ENCODE peak calls at places on chromosomes 6 and 20, in eight cellular contexts. One of them, this sample, is unnamed.

GRCh38 chr6:123529843-123530242 is 106.9 kb downstream of the TRDN start:
- DNase-seq in GM23338: no peak
- DNase-seq in neural progenitor cell: no peak
- DNase-seq in body of pancreas: no peak
- DNase-seq in keratinocyte: no peak
- DNase-seq in AG04450: no peak
- DNase-seq in CD8-positive, alpha-beta T cell: no peak
- DNase-seq in fibroblast of lung: peak
- DNase-seq in this sample: peak

GRCh38 chr6:14738933-14739332 is 506.9 kb upstream of the JARID2 start:
- DNase-seq in GM23338: no peak
- DNase-seq in neural progenitor cell: no peak
- DNase-seq in body of pancreas: no peak
- DNase-seq in keratinocyte: no peak
- DNase-seq in AG04450: no peak
- DNase-seq in CD8-positive, alpha-beta T cell: no peak
- DNase-seq in fibroblast of lung: no peak
- DNase-seq in this sample: no peak

GRCh38 chr6:80331522-80331921 is 225.1 kb downstream of the BCKDHB start:
- DNase-seq in GM23338: no peak
- DNase-seq in neural progenitor cell: peak
- DNase-seq in body of pancreas: no peak
- DNase-seq in keratinocyte: no peak
- DNase-seq in AG04450: no peak
- DNase-seq in CD8-positive, alpha-beta T cell: no peak
- DNase-seq in fibroblast of lung: no peak
- DNase-seq in this sample: no peak

GRCh38 chr6:12309070-12309469 is 18.9 kb downstream of the EDN1 start:
- DNase-seq in GM23338: no peak
- DNase-seq in neural progenitor cell: no peak
- DNase-seq in body of pancreas: no peak
- DNase-seq in keratinocyte: no peak
- DNase-seq in AG04450: no peak
- DNase-seq in CD8-positive, alpha-beta T cell: no peak
- DNase-seq in fibroblast of lung: no peak
- DNase-seq in this sample: no peak

GRCh38 chr6:13538084-13538483 is 36.3 kb upstream of the SIRT5 start:
- DNase-seq in GM23338: peak
- DNase-seq in neural progenitor cell: no peak
- DNase-seq in body of pancreas: no peak
- DNase-seq in keratinocyte: no peak
- DNase-seq in AG04450: peak
- DNase-seq in CD8-positive, alpha-beta T cell: no peak
- DNase-seq in fibroblast of lung: peak
- DNase-seq in this sample: peak

GRCh38 chr6:52697903-52698302 is 27.0 kb downstream of the TMEM14A start:
- DNase-seq in GM23338: peak
- DNase-seq in neural progenitor cell: no peak
- DNase-seq in body of pancreas: no peak
- DNase-seq in keratinocyte: no peak
- DNase-seq in AG04450: no peak
- DNase-seq in CD8-positive, alpha-beta T cell: no peak
- DNase-seq in fibroblast of lung: no peak
- DNase-seq in this sample: peak

GRCh38 chr6:29792123-29793035 is 35.2 kb upstream of the HLA-G start:
- DNase-seq in GM23338: peak
- DNase-seq in neural progenitor cell: peak
- DNase-seq in body of pancreas: peak
- DNase-seq in keratinocyte: peak
- DNase-seq in AG04450: no peak
- DNase-seq in CD8-positive, alpha-beta T cell: peak
- DNase-seq in fibroblast of lung: no peak
- DNase-seq in this sample: peak

GRCh38 chr6:20312581-20312980 is 89.1 kb upstream of the E2F3 start:
- DNase-seq in GM23338: no peak
- DNase-seq in neural progenitor cell: no peak
- DNase-seq in body of pancreas: no peak
- DNase-seq in keratinocyte: no peak
- DNase-seq in AG04450: no peak
- DNase-seq in CD8-positive, alpha-beta T cell: no peak
- DNase-seq in fibroblast of lung: no peak
- DNase-seq in this sample: peak

GRCh38 chr20:41854765-41855164 is 236.6 kb upstream of the CHD6 start:
- DNase-seq in GM23338: no peak
- DNase-seq in neural progenitor cell: no peak
- DNase-seq in body of pancreas: no peak
- DNase-seq in keratinocyte: no peak
- DNase-seq in AG04450: no peak
- DNase-seq in CD8-positive, alpha-beta T cell: no peak
- DNase-seq in fibroblast of lung: peak
- DNase-seq in this sample: peak

GRCh38 chr6:26550250-26550993 is 12.3 kb downstream of the HMGN4 start:
- DNase-seq in GM23338: peak
- DNase-seq in neural progenitor cell: peak
- DNase-seq in body of pancreas: no peak
- DNase-seq in keratinocyte: no peak
- DNase-seq in AG04450: no peak
- DNase-seq in CD8-positive, alpha-beta T cell: no peak
- DNase-seq in fibroblast of lung: peak
- DNase-seq in this sample: peak

GRCh38 chr6:43578748-43579147 is 2.8 kb downstream of the POLH start:
- DNase-seq in GM23338: no peak
- DNase-seq in neural progenitor cell: no peak
- DNase-seq in body of pancreas: no peak
- DNase-seq in keratinocyte: no peak
- DNase-seq in AG04450: no peak
- DNase-seq in CD8-positive, alpha-beta T cell: no peak
- DNase-seq in fibroblast of lung: peak
- DNase-seq in this sample: no peak

GRCh38 chr6:41072836-41073202 is at the start of gene NFYA:
- DNase-seq in GM23338: peak
- DNase-seq in neural progenitor cell: peak
- DNase-seq in body of pancreas: peak
- DNase-seq in keratinocyte: no peak
- DNase-seq in AG04450: no peak
- DNase-seq in CD8-positive, alpha-beta T cell: no peak
- DNase-seq in fibroblast of lung: no peak
- DNase-seq in this sample: no peak

GRCh38 chr6:134853111-134854055 is 96.5 kb downstream of the ALDH8A1 start:
- DNase-seq in GM23338: no peak
- DNase-seq in neural progenitor cell: no peak
- DNase-seq in body of pancreas: no peak
- DNase-seq in keratinocyte: peak
- DNase-seq in AG04450: no peak
- DNase-seq in CD8-positive, alpha-beta T cell: no peak
- DNase-seq in fibroblast of lung: peak
- DNase-seq in this sample: peak

GRCh38 chr20:25296094-25297093 is 48.5 kb downstream of the PYGB start:
- DNase-seq in GM23338: peak
- DNase-seq in neural progenitor cell: peak
- DNase-seq in body of pancreas: peak
- DNase-seq in keratinocyte: no peak
- DNase-seq in AG04450: no peak
- DNase-seq in CD8-positive, alpha-beta T cell: no peak
- DNase-seq in fibroblast of lung: no peak
- DNase-seq in this sample: peak

GRCh38 chr6:133501675-133502275 is 260.6 kb downstream of the EYA4 start:
- DNase-seq in GM23338: no peak
- DNase-seq in neural progenitor cell: no peak
- DNase-seq in body of pancreas: no peak
- DNase-seq in keratinocyte: no peak
- DNase-seq in AG04450: no peak
- DNase-seq in CD8-positive, alpha-beta T cell: no peak
- DNase-seq in fibroblast of lung: no peak
- DNase-seq in this sample: no peak

GRCh38 chr20:12171927-12172581 is 254.4 kb downstream of the BTBD3 start:
- DNase-seq in GM23338: peak
- DNase-seq in neural progenitor cell: no peak
- DNase-seq in body of pancreas: no peak
- DNase-seq in keratinocyte: no peak
- DNase-seq in AG04450: peak
- DNase-seq in CD8-positive, alpha-beta T cell: no peak
- DNase-seq in fibroblast of lung: peak
- DNase-seq in this sample: no peak

GRCh38 chr20:50238081-50238800 is 47.6 kb downstream of the CEBPB start:
- DNase-seq in GM23338: peak
- DNase-seq in neural progenitor cell: no peak
- DNase-seq in body of pancreas: no peak
- DNase-seq in keratinocyte: no peak
- DNase-seq in AG04450: no peak
- DNase-seq in CD8-positive, alpha-beta T cell: no peak
- DNase-seq in fibroblast of lung: no peak
- DNase-seq in this sample: no peak

GRCh38 chr6:157879034-157879872 is 56.2 kb downstream of the SNX9 start:
- DNase-seq in GM23338: peak
- DNase-seq in neural progenitor cell: peak
- DNase-seq in body of pancreas: no peak
- DNase-seq in keratinocyte: no peak
- DNase-seq in AG04450: no peak
- DNase-seq in CD8-positive, alpha-beta T cell: no peak
- DNase-seq in fibroblast of lung: no peak
- DNase-seq in this sample: no peak

GRCh38 chr6:157877573-157878011 is 54.5 kb downstream of the SNX9 start:
- DNase-seq in GM23338: no peak
- DNase-seq in neural progenitor cell: no peak
- DNase-seq in body of pancreas: no peak
- DNase-seq in keratinocyte: no peak
- DNase-seq in AG04450: no peak
- DNase-seq in CD8-positive, alpha-beta T cell: no peak
- DNase-seq in fibroblast of lung: no peak
- DNase-seq in this sample: no peak

GRCh38 chr6:157878039-157878438 is 55.0 kb downstream of the SNX9 start:
- DNase-seq in GM23338: no peak
- DNase-seq in neural progenitor cell: no peak
- DNase-seq in body of pancreas: no peak
- DNase-seq in keratinocyte: no peak
- DNase-seq in AG04450: no peak
- DNase-seq in CD8-positive, alpha-beta T cell: no peak
- DNase-seq in fibroblast of lung: no peak
- DNase-seq in this sample: no peak

GRCh38 chr6:157879873-157880254 is 56.8 kb downstream of the SNX9 start:
- DNase-seq in GM23338: no peak
- DNase-seq in neural progenitor cell: peak
- DNase-seq in body of pancreas: no peak
- DNase-seq in keratinocyte: no peak
- DNase-seq in AG04450: no peak
- DNase-seq in CD8-positive, alpha-beta T cell: no peak
- DNase-seq in fibroblast of lung: no peak
- DNase-seq in this sample: no peak

DNA sequence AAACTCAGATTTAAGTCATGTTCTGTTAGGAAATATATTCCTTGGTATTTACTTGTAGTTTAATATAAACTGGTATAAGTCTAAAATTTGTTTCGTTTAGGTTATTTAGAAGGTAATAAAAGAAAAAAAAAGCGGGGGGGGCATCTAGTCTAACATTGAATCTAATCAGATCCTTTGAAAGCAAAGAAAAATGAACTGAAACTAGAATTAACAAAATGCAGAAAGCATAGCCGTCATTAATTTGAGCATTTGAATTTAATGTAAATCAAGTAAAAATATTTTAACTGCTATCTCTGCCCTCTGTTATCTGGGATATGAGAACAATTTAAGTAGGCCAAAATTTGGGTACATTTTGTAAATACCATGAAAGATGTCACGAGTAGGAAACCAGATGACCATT is 54.1 kb downstream of the SNX9 start:
- DNase-seq in GM23338: no peak
- DNase-seq in neural progenitor cell: no peak
- DNase-seq in body of pancreas: no peak
- DNase-seq in keratinocyte: no peak
- DNase-seq in AG04450: no peak
- DNase-seq in CD8-positive, alpha-beta T cell: no peak
- DNase-seq in fibroblast of lung: no peak
- DNase-seq in this sample: no peak
- TF ChIP-seq CTCF in GM23338: no peak
- TF ChIP-seq CTCF in neural progenitor cell: no peak
- TF ChIP-seq CTCF in body of pancreas: no peak
- TF ChIP-seq CTCF in keratinocyte: no peak
- TF ChIP-seq CTCF in AG04450: no peak
- TF ChIP-seq CTCF in CD8-positive, alpha-beta T cell: no peak
- TF ChIP-seq CTCF in fibroblast of lung: no peak
- TF ChIP-seq CTCF in this sample: no peak

GRCh38 chr6:155629652-155630051 is 174.0 kb upstream of the NOX3 start:
- DNase-seq in GM23338: no peak
- DNase-seq in neural progenitor cell: no peak
- DNase-seq in body of pancreas: no peak
- DNase-seq in keratinocyte: no peak
- DNase-seq in AG04450: no peak
- DNase-seq in CD8-positive, alpha-beta T cell: no peak
- DNase-seq in fibroblast of lung: no peak
- DNase-seq in this sample: no peak
- H3K4me3 ChIP-seq in GM23338: no peak
- H3K4me3 ChIP-seq in neural progenitor cell: no peak
- H3K4me3 ChIP-seq in body of pancreas: no peak
- H3K4me3 ChIP-seq in keratinocyte: no peak
- H3K4me3 ChIP-seq in AG04450: no peak
- H3K4me3 ChIP-seq in CD8-positive, alpha-beta T cell: no peak
- H3K4me3 ChIP-seq in fibroblast of lung: no peak
- H3K4me3 ChIP-seq in this sample: no peak

GRCh38 chr6:3410385-3411360 is 46.2 kb downstream of the SLC22A23 start:
- DNase-seq in GM23338: peak
- DNase-seq in neural progenitor cell: peak
- DNase-seq in body of pancreas: peak
- DNase-seq in keratinocyte: no peak
- DNase-seq in AG04450: peak
- DNase-seq in CD8-positive, alpha-beta T cell: peak
- DNase-seq in fibroblast of lung: peak
- DNase-seq in this sample: peak
- TF ChIP-seq CTCF in GM23338: peak
- TF ChIP-seq CTCF in neural progenitor cell: peak
- TF ChIP-seq CTCF in body of pancreas: peak
- TF ChIP-seq CTCF in keratinocyte: peak
- TF ChIP-seq CTCF in AG04450: peak
- TF ChIP-seq CTCF in CD8-positive, alpha-beta T cell: peak
- TF ChIP-seq CTCF in fibroblast of lung: peak
- TF ChIP-seq CTCF in this sample: peak

GRCh38 chr20:6703047-6703446 is 64.4 kb upstream of the BMP2 start:
- DNase-seq in GM23338: no peak
- DNase-seq in neural progenitor cell: no peak
- DNase-seq in body of pancreas: no peak
- DNase-seq in keratinocyte: no peak
- DNase-seq in AG04450: no peak
- DNase-seq in CD8-positive, alpha-beta T cell: no peak
- DNase-seq in fibroblast of lung: no peak
- DNase-seq in this sample: no peak

GRCh38 chr20:6702144-6702543 is 65.3 kb upstream of the BMP2 start:
- DNase-seq in GM23338: no peak
- DNase-seq in neural progenitor cell: no peak
- DNase-seq in body of pancreas: no peak
- DNase-seq in keratinocyte: no peak
- DNase-seq in AG04450: no peak
- DNase-seq in CD8-positive, alpha-beta T cell: no peak
- DNase-seq in fibroblast of lung: no peak
- DNase-seq in this sample: no peak

GRCh38 chr20:6699931-6700562 is 67.4 kb upstream of the BMP2 start:
- DNase-seq in GM23338: no peak
- DNase-seq in neural progenitor cell: no peak
- DNase-seq in body of pancreas: no peak
- DNase-seq in keratinocyte: no peak
- DNase-seq in AG04450: no peak
- DNase-seq in CD8-positive, alpha-beta T cell: no peak
- DNase-seq in fibroblast of lung: no peak
- DNase-seq in this sample: peak

GRCh38 chr20:6698723-6699122 is 68.8 kb upstream of the BMP2 start:
- DNase-seq in GM23338: no peak
- DNase-seq in neural progenitor cell: no peak
- DNase-seq in body of pancreas: no peak
- DNase-seq in keratinocyte: no peak
- DNase-seq in AG04450: no peak
- DNase-seq in CD8-positive, alpha-beta T cell: no peak
- DNase-seq in fibroblast of lung: no peak
- DNase-seq in this sample: no peak

GRCh38 chr20:6700563-6701328 is 66.7 kb upstream of the BMP2 start:
- DNase-seq in GM23338: no peak
- DNase-seq in neural progenitor cell: no peak
- DNase-seq in body of pancreas: no peak
- DNase-seq in keratinocyte: no peak
- DNase-seq in AG04450: no peak
- DNase-seq in CD8-positive, alpha-beta T cell: no peak
- DNase-seq in fibroblast of lung: no peak
- DNase-seq in this sample: no peak
- H3K4me3 ChIP-seq in GM23338: no peak
- H3K4me3 ChIP-seq in neural progenitor cell: no peak
- H3K4me3 ChIP-seq in body of pancreas: no peak
- H3K4me3 ChIP-seq in keratinocyte: no peak
- H3K4me3 ChIP-seq in AG04450: no peak
- H3K4me3 ChIP-seq in CD8-positive, alpha-beta T cell: no peak
- H3K4me3 ChIP-seq in fibroblast of lung: no peak
- H3K4me3 ChIP-seq in this sample: no peak

This sample was measured in epithelial cell of esophagus.